ENCODE peak calls at places on chromosomes 12 and 14, in nine cellular contexts. K, M, U, Q, D, O, P, E and J are unnamed samples.

GRCh38 chr12:132114667-132115066 is 29.5 kb downstream of the DDX51 start:
- DNase-seq in Q (no peak), E (no peak), K (no peak), O (no peak), U (no peak), M (no peak), D (no peak), P (peak), J (no peak)

GRCh38 chr14:100065161-100065871 is at the start of gene EVL:
- DNase-seq in O (no peak), Q (no peak), M (no peak), U (peak), K (no peak), E (no peak), P (no peak), D (no peak), J (peak)

GRCh38 chr14:78985668-78986073 is 815.5 kb downstream of the NRXN3 start:
- DNase-seq in P (no peak), E (no peak), M (no peak), U (no peak), K (no peak), O (no peak), D (peak), Q (no peak), J (no peak)

GRCh38 chr12:124786065-124786964 is 77.3 kb downstream of the SCARB1 start:
- DNase-seq in E (peak), Q (peak), D (peak), U (peak), M (peak), O (peak), K (peak), P (no peak), J (no peak)

GRCh38 chr12:62846506-62846905 is 88.4 kb downstream of the PPM1H start:
- DNase-seq in Q (no peak), M (no peak), K (no peak), E (no peak), D (peak), O (no peak), U (no peak), P (no peak), J (no peak)

GRCh38 chr14:71267691-71268090 is 360.4 kb downstream of the PCNX1 start:
- DNase-seq in P (no peak), E (no peak), Q (no peak), M (no peak), K (no peak), O (no peak), U (no peak), D (no peak), J (no peak)

GRCh38 chr14:77183896-77184295 is 2.3 kb downstream of the TMEM63C start:
- DNase-seq in O (no peak), P (no peak), M (no peak), K (no peak), E (no peak), U (no peak), D (no peak), Q (no peak), J (no peak)

GRCh38 chr12:15882055-15882971 is at the start of gene STRAP:
- DNase-seq in K (peak), O (peak), U (peak), E (peak), Q (peak), D (peak), P (peak), M (peak), J (peak)

GRCh38 chr14:70303528-70304293 is 55.8 kb downstream of the COX16 start:
- DNase-seq in O (no peak), K (no peak), M (no peak), Q (no peak), U (no peak), D (no peak), E (no peak), P (no peak), J (no peak)

GRCh38 chr14:91477388-91477787 is 32.7 kb downstream of the PPP4R3A start:
- DNase-seq in K (no peak), O (no peak), Q (no peak), U (no peak), E (no peak), D (no peak), M (no peak), P (no peak), J (no peak)

GRCh38 chr14:55773984-55774581 is 194.1 kb downstream of the KTN1 start:
- DNase-seq in U (no peak), P (no peak), K (no peak), Q (no peak), M (no peak), E (no peak), D (no peak), O (no peak), J (no peak)

GRCh38 chr12:64890873-64891468 is 66.5 kb downstream of the TBC1D30 start:
- DNase-seq in O (no peak), Q (no peak), D (peak), E (no peak), P (no peak), U (no peak), M (no peak), K (no peak), J (no peak)

GRCh38 chr12:89475203-89475990 is 49.2 kb downstream of the GALNT4 start:
- DNase-seq in E (no peak), M (no peak), K (no peak), P (no peak), Q (no peak), O (no peak), D (no peak), U (no peak), J (no peak)

GRCh38 chr12:118436002-118436724 is 59.8 kb downstream of the SUDS3 start:
- DNase-seq in U (no peak), O (no peak), P (no peak), K (no peak), D (no peak), Q (no peak), M (no peak), E (peak), J (no peak)

GRCh38 chr12:57527184-57527583 is 4.6 kb downstream of the MBD6 start:
- DNase-seq in K (no peak), M (no peak), D (no peak), U (no peak), E (no peak), O (no peak), P (no peak), Q (no peak), J (no peak)

GRCh38 chr14:79383031-79383430 is 828.3 kb downstream of the DIO2 start:
- DNase-seq in M (no peak), P (no peak), K (no peak), O (no peak), U (no peak), Q (no peak), E (no peak), D (no peak), J (no peak)

GRCh38 chr12:100798799-100799198 is 4.2 kb downstream of the ANO4 start:
- DNase-seq in Q (no peak), K (no peak), P (no peak), U (no peak), E (no peak), M (no peak), D (peak), O (no peak), J (no peak)

GRCh38 chr12:67772276-67773169 is 124.0 kb downstream of the DYRK2 start:
- DNase-seq in D (peak), U (no peak), M (peak), Q (peak), P (no peak), O (no peak), K (no peak), E (peak), J (no peak)

GRCh38 chr12:79591988-79592387 is 98.8 kb downstream of the PAWR start:
- DNase-seq in K (no peak), M (no peak), U (no peak), P (no peak), E (no peak), D (peak), O (no peak), Q (no peak), J (no peak)

GRCh38 chr14:103803661-103804060 is 43.7 kb downstream of the PPP1R13B start:
- DNase-seq in O (peak), Q (no peak), K (no peak), M (no peak), P (no peak), U (no peak), D (peak), E (no peak), J (no peak)

GRCh38 chr12:57454566-57455373 is at the start of gene INHBE:
- DNase-seq in Q (no peak), P (peak), O (no peak), M (peak), D (peak), U (no peak), E (no peak), K (no peak), J (no peak)

GRCh38 chr14:85536835-85537195 is 6.9 kb downstream of the FLRT2 start:
- DNase-seq in U (no peak), M (no peak), P (no peak), D (no peak), K (no peak), Q (no peak), E (no peak), O (no peak), J (no peak)

GRCh38 chr12:32148372-32148771 is 41.7 kb downstream of the BICD1 start:
- DNase-seq in E (no peak), O (no peak), Q (no peak), D (peak), U (no peak), P (no peak), M (no peak), K (no peak), J (no peak)

GRCh38 chr12:47744005-47744651 is 14.6 kb downstream of the RAPGEF3 start:
- DNase-seq in Q (no peak), K (peak), P (peak), E (no peak), D (no peak), M (no peak), U (peak), O (no peak), J (peak)

GRCh38 chr12:89492883-89493282 is 31.7 kb downstream of the GALNT4 start:
- DNase-seq in U (peak), K (no peak), P (no peak), Q (no peak), O (no peak), E (no peak), M (no peak), D (no peak), J (no peak)

GRCh38 chr14:98984027-98984718 is 287.8 kb downstream of the BCL11B start:
- DNase-seq in M (no peak), O (no peak), D (no peak), U (no peak), K (no peak), E (no peak), Q (no peak), P (no peak), J (no peak)

GRCh38 chr12:5593056-5593455 is 161.1 kb downstream of the NTF3 start:
- DNase-seq in P (no peak), M (no peak), U (no peak), K (no peak), Q (no peak), E (no peak), O (no peak), D (no peak), J (no peak)

GRCh38 chr12:127926004-127926403 is 341.0 kb upstream of the TMEM132C start:
- DNase-seq in D (peak), E (peak), U (peak), O (no peak), Q (peak), K (no peak), M (no peak), P (no peak), J (no peak)

GRCh38 chr12:58765076-58765475 is 155.2 kb downstream of the LRIG3 start:
- DNase-seq in U (no peak), K (no peak), M (no peak), D (no peak), O (no peak), P (no peak), Q (no peak), E (no peak), J (no peak)

GRCh38 chr12:32198555-32198954 is 91.9 kb downstream of the BICD1 start:
- DNase-seq in O (peak), P (no peak), D (peak), Q (no peak), M (no peak), U (no peak), K (no peak), E (no peak), J (no peak)

GRCh38 chr12:53761306-53761705 is 9.5 kb upstream of the CISTR start:
- DNase-seq in O (no peak), P (no peak), M (no peak), K (no peak), E (no peak), Q (no peak), U (no peak), D (no peak), J (no peak)

GRCh38 chr12:48795550-48796455 is 6.9 kb upstream of the ADCY6 start:
- DNase-seq in M (no peak), O (peak), E (peak), P (peak), D (peak), U (peak), Q (peak), K (peak), J (peak)

GRCh38 chr12:1575287-1575798 is 19.0 kb downstream of the FBXL14 start:
- DNase-seq in Q (no peak), O (no peak), E (no peak), K (no peak), U (no peak), M (no peak), D (no peak), P (no peak), J (no peak)

GRCh38 chr12:47942327-47943230 is 20.8 kb upstream of the TMEM106C start:
- DNase-seq in M (no peak), P (no peak), D (no peak), K (no peak), E (no peak), O (no peak), U (no peak), Q (no peak), J (peak)

GRCh38 chr14:96538663-96539317 is 36.6 kb downstream of the PAPOLA start:
- DNase-seq in E (no peak), M (no peak), K (no peak), P (no peak), O (no peak), Q (no peak), D (peak), U (no peak), J (no peak)

GRCh38 chr12:76859621-76860020 is 19.2 kb downstream of the CSRP2 start:
- DNase-seq in P (no peak), K (no peak), M (no peak), D (peak), Q (no peak), U (no peak), O (no peak), E (no peak), J (no peak)

GRCh38 chr12:18799561-18799960 is 61.6 kb downstream of the CAPZA3 start:
- DNase-seq in M (no peak), P (no peak), K (no peak), Q (no peak), D (peak), E (no peak), O (no peak), U (no peak), J (no peak)

GRCh38 chr12:131674373-131674772 is 36.5 kb upstream of the SFSWAP start:
- DNase-seq in Q (no peak), D (no peak), K (no peak), U (no peak), E (no peak), M (no peak), P (no peak), O (no peak), J (no peak)

GRCh38 chr12:56087220-56087619 is 7.3 kb downstream of the ERBB3 start:
- DNase-seq in K (peak), Q (no peak), M (no peak), E (peak), U (peak), P (peak), D (no peak), O (no peak), J (no peak)
- H3K27ac ChIP-seq in K (peak), Q (no peak), M (no peak), E (peak), U (peak), P (peak), D (no peak), O (no peak), J (no peak)

DNA sequence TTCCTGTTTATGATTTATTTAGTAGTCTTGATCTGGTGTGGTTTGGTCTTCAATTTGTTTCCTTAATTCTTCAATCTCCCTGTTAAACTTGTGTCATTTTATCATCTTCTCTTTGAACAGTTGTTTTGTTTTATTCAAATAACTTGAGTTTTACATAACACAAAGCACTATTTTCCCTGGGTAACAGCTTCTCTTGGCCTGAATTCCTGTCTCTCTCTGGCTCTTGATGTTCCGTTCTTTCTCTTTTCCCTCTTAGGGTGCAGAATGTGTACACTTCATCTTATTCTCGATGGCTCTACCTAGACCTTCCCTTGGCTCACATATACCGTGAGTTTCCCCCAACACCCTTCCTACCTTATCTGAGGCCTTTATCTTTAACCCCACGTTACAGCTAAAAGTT is 36.8 kb upstream of the VPS33A start:
- DNase-seq in K (no peak), O (no peak), P (no peak), U (no peak), E (no peak), D (no peak), Q (no peak), M (no peak), J (no peak)
- H3K27ac ChIP-seq in K (no peak), O (no peak), P (no peak), U (no peak), E (no peak), D (peak), Q (peak), M (no peak), J (no peak)

GRCh38 chr14:23047042-23047634 is 5.1 kb downstream of the PSMB11 start:
- DNase-seq in O (no peak), E (peak), U (no peak), Q (no peak), D (no peak), M (no peak), P (no peak), K (no peak), J (no peak)
- H3K27ac ChIP-seq in O (no peak), E (peak), U (no peak), Q (no peak), D (no peak), M (no peak), P (no peak), K (no peak), J (no peak)

DNA sequence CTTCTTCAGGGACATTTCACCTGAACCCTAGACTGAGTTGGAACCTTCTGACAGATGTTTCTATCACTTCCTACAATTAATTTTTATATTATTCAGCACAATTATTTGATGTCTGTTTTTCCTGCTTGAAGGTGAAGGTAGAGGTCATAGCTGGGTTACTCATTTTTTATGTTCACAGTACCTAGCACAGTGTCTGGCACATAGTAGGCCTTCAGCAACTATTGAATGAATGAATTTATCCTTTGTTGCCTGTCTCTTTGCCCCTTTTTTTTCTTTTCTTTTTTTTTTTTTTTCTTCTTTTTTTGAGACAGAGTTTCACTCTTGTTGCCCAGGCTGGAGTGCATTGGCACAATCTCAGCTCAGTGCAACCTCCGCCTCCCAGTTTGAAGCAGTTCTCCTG is 29.5 kb upstream of the FAM177A1 start:
- DNase-seq in D (no peak), U (no peak), E (no peak), Q (no peak), P (no peak), O (no peak), K (no peak), M (no peak), J (no peak)
- H3K27ac ChIP-seq in D (no peak), U (no peak), E (no peak), Q (no peak), P (no peak), O (no peak), K (no peak), M (no peak), J (no peak)